ENCODE peak calls at places on chromosomes 13 and 19, in eight cellular contexts. B, U, K, F, J, D, I and Q are unnamed samples.

GRCh38 chr13:23159205-23159586 is 21.6 kb upstream of the SGCG start:
- DNase-seq in B (no peak), U (no peak), K (peak; percentile 53), F (no peak), J (peak; percentile 30), D (peak; percentile 34), I (peak; percentile 55), Q (peak; percentile 47)

GRCh38 chr13:33953203-33953602 is 135.3 kb downstream of the RFC3 start:
- DNase-seq in B (no peak), U (peak; percentile 14), K (peak; percentile 70), F (no peak), J (no peak), D (no peak), I (no peak), Q (peak; percentile 19)

GRCh38 chr13:46983881-46984280 is 87.0 kb upstream of the HTR2A start:
- DNase-seq in B (no peak), U (no peak), K (no peak), F (no peak), J (peak; percentile 30), D (no peak), I (no peak), Q (no peak)

GRCh38 chr19:44794610-44795009 is 14.3 kb upstream of the BCAM start:
- DNase-seq in B (no peak), U (no peak), K (no peak), F (no peak), J (no peak), D (no peak), I (no peak), Q (no peak)

GRCh38 chr13:60135344-60135743 is 28.4 kb downstream of the DIAPH3 start:
- DNase-seq in B (no peak), U (no peak), K (no peak), F (no peak), J (no peak), D (no peak), I (no peak), Q (no peak)

GRCh38 chr19:19305696-19306095 is 14.6 kb downstream of the SUGP1 start:
- DNase-seq in B (no peak), U (no peak), K (no peak), F (no peak), J (no peak), D (no peak), I (no peak), Q (no peak)

GRCh38 chr19:40650749-40651305 is 39.6 kb downstream of the NUMBL start:
- DNase-seq in B (peak; percentile 80), U (no peak), K (peak; percentile 90), F (no peak), J (no peak), D (no peak), I (no peak), Q (no peak)

GRCh38 chr13:100751826-100752225 is 77.2 kb upstream of the TMTC4 start:
- DNase-seq in B (no peak), U (no peak), K (no peak), F (no peak), J (no peak), D (peak; percentile 16), I (no peak), Q (no peak)

GRCh38 chr19:40445945-40446784 is 2.0 kb upstream of the SERTAD3 start:
- DNase-seq in B (no peak), U (no peak), K (no peak), F (no peak), J (no peak), D (peak; percentile 65), I (no peak), Q (peak; percentile 72)

GRCh38 chr19:35963514-35963913 is 27.3 kb downstream of the LRFN3 start:
- DNase-seq in B (no peak), U (no peak), K (peak; percentile 73), F (no peak), J (peak; percentile 59), D (peak; percentile 21), I (peak; percentile 58), Q (peak; percentile 18)

GRCh38 chr13:95607363-95607762 is 37.1 kb downstream of the DZIP1 start:
- DNase-seq in B (no peak), U (peak; percentile 1), K (peak; percentile 54), F (no peak), J (no peak), D (no peak), I (no peak), Q (no peak)

GRCh38 chr13:99389520-99390304 is 82.5 kb upstream of the GPR183 start:
- DNase-seq in B (peak; percentile 52), U (no peak), K (no peak), F (no peak), J (no peak), D (no peak), I (no peak), Q (no peak)

GRCh38 chr13:111304603-111305289 is 15.7 kb upstream of the TEX29 start:
- DNase-seq in B (no peak), U (no peak), K (no peak), F (no peak), J (no peak), D (no peak), I (no peak), Q (no peak)

GRCh38 chr13:45598597-45598996 is 16.9 kb downstream of the ERICH6B start:
- DNase-seq in B (no peak), U (no peak), K (no peak), F (no peak), J (no peak), D (no peak), I (no peak), Q (no peak)